ENCODE peak calls at places on chromosomes 11 and 22, in four cellular contexts. S, G, R and W are unnamed samples.

GRCh38 chr11:70790671-70791300 is 392.5 kb downstream of the CTTN start:
- DNase-seq in S (no peak), R (no peak), G (no peak), W (no peak)

GRCh38 chr11:34869425-34869824 is 46.8 kb downstream of the APIP start:
- DNase-seq in R (no peak), G (no peak), S (no peak), W (no peak)

GRCh38 chr11:83070878-83071640 is 638 bp downstream of the RAB30 start:
- DNase-seq in S (peak; percentile 53), G (no peak), R (peak; percentile 44), W (peak; percentile 26)

GRCh38 chr11:70281114-70281729 is 10.7 kb downstream of the PPFIA1 start:
- DNase-seq in G (no peak), R (no peak), S (no peak), W (no peak)

GRCh38 chr11:78722786-78723185 is 148.1 kb upstream of the NARS2 start:
- DNase-seq in G (no peak), S (no peak), R (no peak), W (no peak)

GRCh38 chr22:20885557-20886323 is 26.9 kb downstream of the SNAP29 start:
- DNase-seq in R (peak; percentile 84), S (peak; percentile 89), G (no peak), W (peak; percentile 47)

GRCh38 chr11:19954899-19955298 is 205.4 kb downstream of the DBX1 start:
- DNase-seq in G (no peak), S (no peak), R (no peak), W (no peak)

GRCh38 chr11:130404727-130405126 is 23.7 kb downstream of the ADAMTS8 start:
- DNase-seq in S (no peak), R (no peak), G (no peak), W (no peak)

GRCh38 chr11:9266132-9266736 is 1.1 kb upstream of the DENND5A start:
- DNase-seq in R (no peak), G (no peak), S (no peak), W (no peak)

GRCh38 chr22:34765115-34765514 is 300.8 kb upstream of the ISX start:
- DNase-seq in R (no peak), G (no peak), S (no peak), W (no peak)

GRCh38 chr22:45717787-45718186 is 46.2 kb downstream of the ATXN10 start:
- DNase-seq in G (no peak), S (no peak), R (no peak), W (no peak)

GRCh38 chr11:61791737-61792309 is 576 bp downstream of the TMEM258 start:
- DNase-seq in S (peak; percentile 75), G (peak; percentile 10), R (peak; percentile 84), W (peak; percentile 85)

GRCh38 chr11:132772712-132773545 is 759.4 kb downstream of the OPCML start:
- DNase-seq in S (no peak), G (no peak), R (no peak), W (no peak)

GRCh38 chr11:65785329-65786007 is 1.4 kb upstream of the OVOL1 start:
- DNase-seq in G (no peak), R (no peak), S (no peak), W (no peak)

GRCh38 chr11:14677146-14677545 is 33.5 kb downstream of the PDE3B start:
- DNase-seq in G (no peak), R (no peak), S (no peak), W (no peak)

GRCh38 chr11:35146074-35146521 is 7.1 kb downstream of the CD44 start:
- DNase-seq in R (no peak), G (peak; percentile 52), S (no peak), W (no peak)

GRCh38 chr11:22405377-22405776 is 67.2 kb downstream of the SLC17A6 start:
- DNase-seq in G (no peak), S (no peak), R (no peak), W (no peak)

GRCh38 chr11:18191376-18191775 is 18.7 kb downstream of the MRGPRX4 start:
- DNase-seq in S (no peak), G (no peak), R (no peak), W (no peak)

GRCh38 chr11:62664405-62665074 is 470 bp downstream of the C11orf98 start:
- DNase-seq in S (peak; percentile 71), R (peak; percentile 75), G (peak; percentile 20), W (peak; percentile 60)

GRCh38 chr11:129721685-129722084 is 94.0 kb upstream of the TMEM45B start:
- DNase-seq in G (no peak), R (no peak), S (no peak), W (no peak)

GRCh38 chr11:64876226-64876750 is 2.1 kb downstream of the EHD1 start:
- DNase-seq in R (no peak), S (no peak), G (no peak), W (no peak)

GRCh38 chr11:44236261-44236660 is 73.7 kb downstream of the ALX4 start:
- DNase-seq in G (no peak), R (no peak), S (no peak), W (no peak)

GRCh38 chr11:92136792-92137191 is 87.8 kb upstream of the FAT3 start:
- DNase-seq in G (no peak), S (peak; percentile 39), R (no peak), W (no peak)

GRCh38 chr22:48807155-48807554 is 1020.5 kb downstream of the BRD1 start:
- DNase-seq in S (no peak), R (no peak), G (no peak), W (no peak)

GRCh38 chr11:85826096-85826855 is 15.3 kb upstream of the SYTL2 start:
- DNase-seq in S (peak; percentile 80), G (no peak), R (peak; percentile 17), W (peak; percentile 10)

GRCh38 chr11:69822676-69823494 is 3.7 kb upstream of the FGF3 start:
- DNase-seq in G (no peak), S (no peak), R (no peak), W (no peak)

GRCh38 chr11:65355013-65355775 is 643 bp downstream of the TIGD3 start:
- DNase-seq in S (peak; percentile 74), G (peak; percentile 28), R (peak; percentile 53), W (peak; percentile 75)

GRCh38 chr11:71301858-71302533 is 49.6 kb upstream of the SHANK2 start:
- DNase-seq in G (no peak), S (no peak), R (no peak), W (no peak)

GRCh38 chr22:43897751-43898261 is 6.0 kb upstream of the PNPLA5 start:
- DNase-seq in R (no peak), G (no peak), S (no peak), W (no peak)

GRCh38 chr11:16843307-16843706 is 104.9 kb downstream of the C11orf58 start:
- DNase-seq in S (no peak), G (no peak), R (peak; percentile 76), W (peak; percentile 35)

GRCh38 chr11:67146516-67147226 is 27.6 kb downstream of the KDM2A start:
- DNase-seq in R (no peak), S (no peak), G (no peak), W (no peak)

GRCh38 chr22:29266564-29267461 is 968 bp downstream of the RHBDD3 start:
- DNase-seq in S (no peak), G (no peak), R (peak; percentile 5), W (peak; percentile 39)

GRCh38 chr22:32904044-32904443 is 102.5 kb downstream of the TIMP3 start:
- DNase-seq in S (peak; percentile 61), G (no peak), R (peak; percentile 75), W (no peak)

GRCh38 chr11:14751975-14752407 is 108.4 kb downstream of the PDE3B start:
- DNase-seq in G (no peak), R (no peak), S (no peak), W (no peak)

GRCh38 chr11:16125796-16126195 is 230.6 kb downstream of the SOX6 start:
- DNase-seq in G (no peak), S (no peak), R (no peak), W (no peak)

GRCh38 chr11:44530413-44531115 is 34.9 kb upstream of the CD82 start:
- DNase-seq in R (no peak), S (no peak), G (no peak), W (no peak)

GRCh38 chr11:1402776-1403620 is 13.3 kb downstream of the BRSK2 start:
- DNase-seq in R (no peak), S (no peak), G (no peak), W (no peak)

GRCh38 chr22:50276143-50276542 is 6.0 kb upstream of the MAPK11 start:
- DNase-seq in R (peak; percentile 29), G (no peak), S (peak; percentile 72), W (no peak)

GRCh38 chr22:50275181-50276055 is 5.2 kb upstream of the MAPK11 start:
- DNase-seq in R (no peak), S (no peak), G (no peak), W (no peak)

GRCh38 chr22:50278956-50279619 is 8.9 kb upstream of the MAPK11 start:
- DNase-seq in S (no peak), G (no peak), R (no peak), W (no peak)

GRCh38 chr22:50278461-50278860 is 8.3 kb upstream of the MAPK11 start:
- DNase-seq in S (no peak), R (no peak), G (no peak), W (no peak)

DNA sequence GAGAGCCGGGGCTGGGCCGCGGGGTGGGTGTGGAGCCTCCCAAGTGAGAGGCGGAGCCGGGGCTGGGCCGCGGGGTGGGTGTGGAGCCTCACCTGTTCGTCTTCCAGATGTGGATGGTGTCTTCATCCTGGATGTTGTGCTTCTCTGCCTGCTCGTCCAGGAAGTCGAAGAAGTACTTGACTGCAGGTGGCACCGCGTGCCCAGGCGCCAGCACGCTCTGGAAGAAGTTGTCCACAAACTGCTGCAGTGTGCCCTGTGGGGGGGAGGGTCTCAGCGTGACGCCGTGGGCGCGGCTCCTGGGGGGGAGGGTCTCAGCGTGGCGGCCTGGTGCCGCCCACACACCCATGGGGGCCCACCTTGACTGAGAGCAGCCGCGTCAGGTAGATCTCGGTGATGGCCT is 7.6 kb upstream of the MAPK11 start:
- DNase-seq in G (no peak), R (no peak), S (no peak), W (no peak)
- H3K36me3 ChIP-seq in G (no peaks in the 10 kb centered on the region), R (peaks cover 42% of the 10 kb centered on the region), S (peaks cover 16% of the 10 kb centered on the region), W (peaks cover 59% of the 10 kb centered on the region)

DNA sequence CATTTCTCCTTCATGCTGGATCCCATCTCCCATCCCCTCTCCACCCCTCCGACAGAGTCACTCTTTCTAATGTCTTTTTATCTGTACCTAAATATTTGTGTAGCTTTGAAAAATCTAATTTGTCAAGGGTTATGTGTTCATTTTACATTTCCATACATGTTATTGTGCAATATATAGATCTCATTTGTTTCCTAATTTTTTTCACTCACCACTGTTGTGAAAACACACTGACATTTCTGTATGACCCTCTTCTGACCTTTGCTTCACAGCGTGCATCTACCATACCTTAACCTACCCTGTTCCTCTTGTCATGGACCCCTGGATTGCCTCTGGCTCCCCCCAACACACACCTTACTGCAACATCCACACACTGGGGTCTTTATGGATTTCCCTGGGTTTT is 942.9 kb downstream of the TBC1D22A start:
- DNase-seq in S (no peak), G (no peak), R (no peak), W (no peak)
- H3K27me3 ChIP-seq in S (no peaks in the 10 kb centered on the region), G (no peaks in the 10 kb centered on the region), R (no peaks in the 10 kb centered on the region), W (no peaks in the 10 kb centered on the region)

GRCh38 chr11:116750070-116750718 is 22.6 kb downstream of the BUD13 start:
- DNase-seq in R (no peak), S (no peak), G (no peak), W (no peak)
- H3K36me3 ChIP-seq in R (peaks cover 40% of the 10 kb centered on the region), S (peaks cover 3% of the 10 kb centered on the region), G (peaks cover 54% of the 10 kb centered on the region), W (peaks cover 45% of the 10 kb centered on the region)

DNA sequence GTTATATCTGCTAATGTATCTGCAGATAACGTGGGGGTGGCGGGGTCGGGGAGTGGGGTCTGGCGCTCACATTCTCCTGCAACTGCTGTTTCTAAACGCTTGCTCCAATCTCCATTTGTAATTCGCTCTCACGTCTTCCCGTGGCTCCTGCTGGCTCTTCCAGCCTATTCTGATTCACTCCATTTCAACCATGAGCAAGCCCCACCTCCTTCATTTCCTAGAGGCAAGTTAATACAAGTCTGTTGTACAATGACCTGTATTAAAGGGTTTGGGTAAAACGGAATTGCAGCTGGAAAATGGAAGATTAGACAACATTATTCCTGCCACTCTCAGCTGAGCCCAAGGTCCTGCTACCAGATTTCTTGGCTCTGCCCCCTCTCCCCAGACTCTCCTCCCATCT is 132.3 kb downstream of the CSNK2A3 start:
- DNase-seq in G (no peak), R (no peak), S (no peak), W (no peak)
- H3K27me3 ChIP-seq in G (no peaks in the 10 kb centered on the region), R (no peaks in the 10 kb centered on the region), S (no peaks in the 10 kb centered on the region), W (no peaks in the 10 kb centered on the region)